ENCODE peak calls at places on chromosome 2, in eight cellular contexts. W, A, O, K, V, L, Q and M are unnamed samples.

GRCh38 chr2:212097001-212097400 is 441.6 kb downstream of the ERBB4 start:
- DNase-seq in W (no peak), A (no peak), O (no peak), K (no peak), V (no peak), L (no peak), Q (no peak), M (no peak)

GRCh38 chr2:26727641-26728561 is 35.4 kb downstream of the KCNK3 start:
- DNase-seq in W (no peak), A (no peak), O (no peak), K (no peak), V (no peak), L (no peak), Q (peak), M (no peak)

GRCh38 chr2:47230418-47230817 is 75.3 kb upstream of the STPG4 start:
- DNase-seq in W (no peak), A (no peak), O (no peak), K (no peak), V (no peak), L (peak), Q (no peak), M (peak)

GRCh38 chr2:45778720-45779171 is 127.3 kb downstream of the PRKCE start:
- DNase-seq in W (peak), A (peak), O (peak), K (peak), V (peak), L (peak), Q (peak), M (peak)

GRCh38 chr2:96499061-96499960 is 5.8 kb downstream of the NEURL3 start:
- DNase-seq in W (no peak), A (no peak), O (no peak), K (no peak), V (no peak), L (no peak), Q (no peak), M (no peak)

GRCh38 chr2:109255594-109255993 is 126.6 kb downstream of the SH3RF3 start:
- DNase-seq in W (no peak), A (no peak), O (no peak), K (no peak), V (no peak), L (no peak), Q (no peak), M (no peak)

GRCh38 chr2:106197878-106198277 is 3.8 kb upstream of the UXS1 start:
- DNase-seq in W (no peak), A (no peak), O (no peak), K (peak), V (no peak), L (peak), Q (no peak), M (peak)

GRCh38 chr2:21939961-21940360 is 816.2 kb downstream of the TDRD15 start:
- DNase-seq in W (no peak), A (no peak), O (no peak), K (no peak), V (no peak), L (no peak), Q (no peak), M (no peak)